ENCODE peak calls at places on chromosomes 11 and 22, in seven cellular contexts. One of them, this sample, is unnamed.

GRCh38 chr11:17687946-17688670 is 31.3 kb upstream of the MYOD1 start:
- DNase-seq in NCI-H774: no peak
- DNase-seq in WTC11: no peak
- DNase-seq in stimulated activated CD4-positive, alpha-beta T cell treated with anti-CD3 and anti-CD28 coated beads, Interleukin-15, amount 100 ng/mL, for 24 hours: no peak
- DNase-seq in NCI-H1436: no peak
- DNase-seq in dorsolateral prefrontal cortex: no peak
- DNase-seq in spleen: no peak
- DNase-seq in this sample: no peak

GRCh38 chr11:134483291-134483690 is 71.2 kb upstream of the B3GAT1 start:
- DNase-seq in spleen: no peak
- DNase-seq in stimulated activated CD4-positive, alpha-beta T cell treated with anti-CD3 and anti-CD28 coated beads, Interleukin-15, amount 100 ng/mL, for 24 hours: no peak
- DNase-seq in dorsolateral prefrontal cortex: no peak
- DNase-seq in NCI-H1436: no peak
- DNase-seq in NCI-H774: no peak
- DNase-seq in WTC11: no peak
- DNase-seq in this sample: peak; percentile 45

GRCh38 chr11:125871391-125872137 is 15.9 kb upstream of the HYLS1 start:
- DNase-seq in dorsolateral prefrontal cortex: no peak
- DNase-seq in spleen: no peak
- DNase-seq in NCI-H1436: peak; percentile 8
- DNase-seq in stimulated activated CD4-positive, alpha-beta T cell treated with anti-CD3 and anti-CD28 coated beads, Interleukin-15, amount 100 ng/mL, for 24 hours: peak; percentile 47
- DNase-seq in WTC11: peak; percentile 79
- DNase-seq in NCI-H774: no peak
- DNase-seq in this sample: peak; percentile 89

GRCh38 chr22:25514436-25514835 is 50.0 kb upstream of the GRK3 start:
- DNase-seq in dorsolateral prefrontal cortex: no peak
- DNase-seq in NCI-H1436: no peak
- DNase-seq in NCI-H774: no peak
- DNase-seq in stimulated activated CD4-positive, alpha-beta T cell treated with anti-CD3 and anti-CD28 coated beads, Interleukin-15, amount 100 ng/mL, for 24 hours: no peak
- DNase-seq in spleen: no peak
- DNase-seq in WTC11: no peak
- DNase-seq in this sample: no peak

GRCh38 chr22:30202531-30203006 is 44.0 kb downstream of the LIF start:
- DNase-seq in WTC11: no peak
- DNase-seq in stimulated activated CD4-positive, alpha-beta T cell treated with anti-CD3 and anti-CD28 coated beads, Interleukin-15, amount 100 ng/mL, for 24 hours: no peak
- DNase-seq in dorsolateral prefrontal cortex: no peak
- DNase-seq in spleen: no peak
- DNase-seq in NCI-H1436: no peak
- DNase-seq in NCI-H774: no peak
- DNase-seq in this sample: no peak

GRCh38 chr11:68505596-68505995 is 45.0 kb downstream of the PPP6R3 start:
- DNase-seq in NCI-H774: no peak
- DNase-seq in stimulated activated CD4-positive, alpha-beta T cell treated with anti-CD3 and anti-CD28 coated beads, Interleukin-15, amount 100 ng/mL, for 24 hours: no peak
- DNase-seq in WTC11: no peak
- DNase-seq in dorsolateral prefrontal cortex: no peak
- DNase-seq in NCI-H1436: no peak
- DNase-seq in spleen: no peak
- DNase-seq in this sample: peak; percentile 72

GRCh38 chr11:118878187-118878586 is 5.5 kb upstream of the CXCR5 start:
- DNase-seq in stimulated activated CD4-positive, alpha-beta T cell treated with anti-CD3 and anti-CD28 coated beads, Interleukin-15, amount 100 ng/mL, for 24 hours: peak; percentile 37
- DNase-seq in spleen: no peak
- DNase-seq in dorsolateral prefrontal cortex: no peak
- DNase-seq in WTC11: no peak
- DNase-seq in NCI-H1436: no peak
- DNase-seq in NCI-H774: no peak
- DNase-seq in this sample: no peak

GRCh38 chr11:62144641-62145255 is 20.9 kb downstream of the INCENP start:
- DNase-seq in NCI-H1436: no peak
- DNase-seq in WTC11: peak; percentile 5
- DNase-seq in spleen: peak; percentile 62
- DNase-seq in dorsolateral prefrontal cortex: peak; percentile 52
- DNase-seq in stimulated activated CD4-positive, alpha-beta T cell treated with anti-CD3 and anti-CD28 coated beads, Interleukin-15, amount 100 ng/mL, for 24 hours: no peak
- DNase-seq in NCI-H774: no peak
- DNase-seq in this sample: peak; percentile 26